ENCODE peak calls at places on chromosome 17, in six cellular contexts. One of them, this sample, is unnamed.

GRCh38 chr17:42183741-42184711 is 1.2 kb downstream of the HCRT start:
- DNase-seq in heart left ventricle: peak; percentile 67
- DNase-seq in GM13977: peak; percentile 95
- DNase-seq in AG04450: peak; percentile 21
- DNase-seq in nephron progenitor cell: peak; percentile 88
- DNase-seq in A549: peak; percentile 78
- DNase-seq in this sample: peak; percentile 93

GRCh38 chr17:63623786-63624185 is 1.6 kb downstream of the MAP3K3 start:
- DNase-seq in A549: no peak
- DNase-seq in AG04450: no peak
- DNase-seq in heart left ventricle: no peak
- DNase-seq in nephron progenitor cell: no peak
- DNase-seq in GM13977: no peak
- DNase-seq in this sample: no peak

GRCh38 chr17:17028059-17028877 is 14.0 kb upstream of the MPRIP start:
- DNase-seq in nephron progenitor cell: peak; percentile 46
- DNase-seq in heart left ventricle: peak; percentile 86
- DNase-seq in AG04450: no peak
- DNase-seq in GM13977: no peak
- DNase-seq in A549: peak; percentile 99
- DNase-seq in this sample: peak; percentile 96

GRCh38 chr17:34378664-34379101 is 15.7 kb upstream of the CCL1 start:
- DNase-seq in GM13977: peak; percentile 72
- DNase-seq in heart left ventricle: no peak
- DNase-seq in AG04450: no peak
- DNase-seq in A549: no peak
- DNase-seq in nephron progenitor cell: no peak
- DNase-seq in this sample: no peak

GRCh38 chr17:4136373-4136772 is 6.5 kb downstream of the ZZEF1 start:
- DNase-seq in AG04450: no peak
- DNase-seq in A549: no peak
- DNase-seq in GM13977: no peak
- DNase-seq in heart left ventricle: peak; percentile 60
- DNase-seq in nephron progenitor cell: no peak
- DNase-seq in this sample: no peak

GRCh38 chr17:37107406-37108083 is 158.8 kb downstream of the AATF start:
- DNase-seq in AG04450: no peak
- DNase-seq in A549: no peak
- DNase-seq in heart left ventricle: peak; percentile 75
- DNase-seq in nephron progenitor cell: no peak
- DNase-seq in GM13977: no peak
- DNase-seq in this sample: peak; percentile 53

GRCh38 chr17:65876985-65877384 is 314.9 kb downstream of the CEP112 start:
- DNase-seq in AG04450: no peak
- DNase-seq in heart left ventricle: no peak
- DNase-seq in A549: no peak
- DNase-seq in nephron progenitor cell: no peak
- DNase-seq in GM13977: no peak
- DNase-seq in this sample: no peak

GRCh38 chr17:65918921-65919546 is 272.9 kb downstream of the CEP112 start:
- DNase-seq in nephron progenitor cell: peak; percentile 10
- DNase-seq in AG04450: no peak
- DNase-seq in heart left ventricle: no peak
- DNase-seq in A549: no peak
- DNase-seq in GM13977: no peak
- DNase-seq in this sample: no peak

GRCh38 chr17:45825792-45826191 is 18.9 kb upstream of the SPPL2C start:
- DNase-seq in GM13977: no peak
- DNase-seq in A549: no peak
- DNase-seq in heart left ventricle: no peak
- DNase-seq in AG04450: no peak
- DNase-seq in nephron progenitor cell: no peak
- DNase-seq in this sample: no peak

GRCh38 chr17:3739422-3740124 is 15.9 kb downstream of the HASPIN start:
- DNase-seq in AG04450: no peak
- DNase-seq in A549: no peak
- DNase-seq in heart left ventricle: no peak
- DNase-seq in nephron progenitor cell: no peak
- DNase-seq in GM13977: no peak
- DNase-seq in this sample: no peak

GRCh38 chr17:34926661-34927060 is 34.6 kb downstream of the CCT6B start:
- DNase-seq in A549: no peak
- DNase-seq in nephron progenitor cell: no peak
- DNase-seq in heart left ventricle: no peak
- DNase-seq in AG04450: no peak
- DNase-seq in GM13977: no peak
- DNase-seq in this sample: no peak

GRCh38 chr17:74104921-74105320 is 98.6 kb upstream of the RPL38 start:
- DNase-seq in A549: no peak
- DNase-seq in GM13977: no peak
- DNase-seq in heart left ventricle: no peak
- DNase-seq in AG04450: no peak
- DNase-seq in nephron progenitor cell: no peak
- DNase-seq in this sample: no peak

GRCh38 chr17:79027925-79028491 is 4.0 kb downstream of the C1QTNF1 start:
- DNase-seq in nephron progenitor cell: no peak
- DNase-seq in A549: no peak
- DNase-seq in AG04450: no peak
- DNase-seq in heart left ventricle: no peak
- DNase-seq in GM13977: no peak
- DNase-seq in this sample: no peak

GRCh38 chr17:77882040-77882439 is 76.5 kb upstream of the TNRC6C start:
- DNase-seq in A549: no peak
- DNase-seq in heart left ventricle: no peak
- DNase-seq in nephron progenitor cell: no peak
- DNase-seq in AG04450: no peak
- DNase-seq in GM13977: no peak
- DNase-seq in this sample: no peak

GRCh38 chr17:9843152-9844010 is 17.7 kb downstream of the GLP2R start:
- DNase-seq in nephron progenitor cell: no peak
- DNase-seq in GM13977: no peak
- DNase-seq in A549: peak; percentile 41
- DNase-seq in heart left ventricle: no peak
- DNase-seq in AG04450: no peak
- DNase-seq in this sample: peak; percentile 14

GRCh38 chr17:64064331-64064730 is 43.9 kb upstream of the ICAM2 start:
- DNase-seq in nephron progenitor cell: no peak
- DNase-seq in GM13977: no peak
- DNase-seq in heart left ventricle: no peak
- DNase-seq in AG04450: no peak
- DNase-seq in A549: no peak
- DNase-seq in this sample: no peak

GRCh38 chr17:4199818-4200402 is 56.9 kb downstream of the CYB5D2 start:
- DNase-seq in heart left ventricle: no peak
- DNase-seq in GM13977: peak; percentile 80
- DNase-seq in AG04450: no peak
- DNase-seq in A549: peak; percentile 81
- DNase-seq in nephron progenitor cell: peak; percentile 46
- DNase-seq in this sample: peak; percentile 58

GRCh38 chr17:9138161-9138717 is 116.9 kb downstream of the NTN1 start:
- DNase-seq in heart left ventricle: peak; percentile 78
- DNase-seq in AG04450: no peak
- DNase-seq in A549: no peak
- DNase-seq in GM13977: no peak
- DNase-seq in nephron progenitor cell: no peak
- DNase-seq in this sample: no peak

GRCh38 chr17:65254166-65254565 is 117.0 kb downstream of the RGS9 start:
- DNase-seq in AG04450: no peak
- DNase-seq in GM13977: no peak
- DNase-seq in heart left ventricle: no peak
- DNase-seq in nephron progenitor cell: no peak
- DNase-seq in A549: no peak
- DNase-seq in this sample: no peak

GRCh38 chr17:50635720-50636144 is 1.1 kb downstream of the ABCC3 start:
- DNase-seq in AG04450: no peak
- DNase-seq in A549: no peak
- DNase-seq in nephron progenitor cell: no peak
- DNase-seq in heart left ventricle: no peak
- DNase-seq in GM13977: no peak
- DNase-seq in this sample: no peak

GRCh38 chr17:13741744-13742143 is 140.0 kb upstream of the HS3ST3A1 start:
- DNase-seq in AG04450: no peak
- DNase-seq in nephron progenitor cell: no peak
- DNase-seq in heart left ventricle: no peak
- DNase-seq in A549: no peak
- DNase-seq in GM13977: no peak
- DNase-seq in this sample: no peak

GRCh38 chr17:7844292-7845154 is 10.3 kb upstream of the TMEM88 start:
- DNase-seq in GM13977: peak; percentile 96
- DNase-seq in heart left ventricle: peak; percentile 95
- DNase-seq in nephron progenitor cell: peak; percentile 81
- DNase-seq in A549: peak; percentile 95
- DNase-seq in AG04450: peak; percentile 82
- DNase-seq in this sample: peak; percentile 97

GRCh38 chr17:50056961-50057330 is 1.0 kb downstream of the ITGA3 start:
- DNase-seq in AG04450: no peak
- DNase-seq in nephron progenitor cell: peak; percentile 27
- DNase-seq in heart left ventricle: no peak
- DNase-seq in A549: no peak
- DNase-seq in GM13977: no peak
- DNase-seq in this sample: peak; percentile 67

GRCh38 chr17:27428781-27429505 is 27.3 kb upstream of the KSR1 start:
- DNase-seq in GM13977: no peak
- DNase-seq in heart left ventricle: no peak
- DNase-seq in A549: no peak
- DNase-seq in nephron progenitor cell: no peak
- DNase-seq in AG04450: no peak
- DNase-seq in this sample: no peak

GRCh38 chr17:27430383-27430840 is 25.8 kb upstream of the KSR1 start:
- DNase-seq in nephron progenitor cell: no peak
- DNase-seq in heart left ventricle: no peak
- DNase-seq in A549: no peak
- DNase-seq in AG04450: no peak
- DNase-seq in GM13977: no peak
- DNase-seq in this sample: no peak

GRCh38 chr17:27429666-27430382 is 26.4 kb upstream of the KSR1 start:
- DNase-seq in heart left ventricle: no peak
- DNase-seq in nephron progenitor cell: no peak
- DNase-seq in A549: no peak
- DNase-seq in AG04450: no peak
- DNase-seq in GM13977: no peak
- DNase-seq in this sample: no peak

GRCh38 chr17:27433521-27433920 is 22.7 kb upstream of the KSR1 start:
- DNase-seq in nephron progenitor cell: no peak
- DNase-seq in heart left ventricle: no peak
- DNase-seq in AG04450: no peak
- DNase-seq in GM13977: no peak
- DNase-seq in A549: no peak
- DNase-seq in this sample: no peak

DNA sequence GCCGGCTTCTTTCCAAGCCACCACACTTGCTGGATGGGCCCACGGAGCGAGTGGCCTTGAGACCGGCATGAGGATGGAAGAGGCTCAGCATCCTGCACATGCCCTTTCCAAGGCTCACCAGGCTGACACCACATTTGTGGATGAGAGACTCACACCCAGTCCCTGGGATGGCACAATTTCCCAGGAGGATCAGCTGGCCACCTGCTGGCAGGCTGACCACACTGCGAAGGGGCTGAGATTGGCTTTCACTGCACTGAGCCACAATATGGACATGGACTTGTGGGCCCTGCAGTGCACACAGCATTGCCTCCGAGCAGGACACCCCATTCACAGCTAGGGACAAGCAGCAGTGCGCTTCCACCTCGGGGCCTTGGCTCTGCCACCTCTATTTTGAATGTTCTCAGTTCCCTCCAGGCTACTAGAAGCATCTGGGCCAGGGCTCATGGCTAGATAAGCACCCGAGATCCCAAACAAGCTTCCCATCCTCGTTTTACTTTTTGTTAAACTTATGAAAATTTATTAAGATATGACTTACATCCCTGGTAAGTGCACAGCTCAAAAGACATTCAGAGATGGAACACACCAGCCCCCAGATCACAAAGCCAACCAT is 25.3 kb upstream of the KSR1 start:
- DNase-seq in heart left ventricle: no peak
- DNase-seq in A549: peak; percentile 45
- DNase-seq in AG04450: no peak
- DNase-seq in nephron progenitor cell: peak; percentile 54
- DNase-seq in GM13977: no peak
- DNase-seq in this sample: peak; percentile 78
- TF ChIP-seq CTCF in heart left ventricle: peak; percentile 35
- TF ChIP-seq CTCF in A549: peak; percentile 60
- TF ChIP-seq CTCF in AG04450: peak; percentile 81
- TF ChIP-seq CTCF in nephron progenitor cell: peak; percentile 64
- TF ChIP-seq CTCF in GM13977: peak; percentile 49
- TF ChIP-seq CTCF in this sample: peak; percentile 65

DNA sequence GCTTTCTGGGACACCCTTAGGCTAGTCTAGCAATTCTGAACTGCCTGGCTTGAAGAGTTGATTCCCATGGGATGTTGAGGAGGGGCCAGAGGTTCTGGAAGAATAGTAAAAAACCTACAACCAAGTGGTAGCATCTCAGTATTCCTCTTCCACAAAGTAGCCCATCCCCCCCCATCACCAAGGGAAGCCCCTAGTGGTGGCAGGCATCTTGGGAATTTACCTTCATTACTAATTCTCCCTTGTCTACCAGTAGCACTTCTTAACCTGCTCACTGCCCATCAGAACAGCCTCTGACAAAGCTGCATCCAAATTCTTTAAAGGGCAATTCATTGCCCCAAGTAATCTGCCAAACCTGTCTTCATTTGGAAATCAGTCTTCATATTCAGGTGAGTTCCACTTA is 12.8 kb upstream of the RAB11FIP4 start:
- DNase-seq in GM13977: no peak
- DNase-seq in heart left ventricle: no peak
- DNase-seq in nephron progenitor cell: no peak
- DNase-seq in A549: no peak
- DNase-seq in AG04450: no peak
- DNase-seq in this sample: peak; percentile 66
- TF ChIP-seq CTCF in GM13977: no peak
- TF ChIP-seq CTCF in heart left ventricle: no peak
- TF ChIP-seq CTCF in nephron progenitor cell: no peak
- TF ChIP-seq CTCF in A549: no peak
- TF ChIP-seq CTCF in AG04450: peak; percentile 16
- TF ChIP-seq CTCF in this sample: peak; percentile 57

DNA sequence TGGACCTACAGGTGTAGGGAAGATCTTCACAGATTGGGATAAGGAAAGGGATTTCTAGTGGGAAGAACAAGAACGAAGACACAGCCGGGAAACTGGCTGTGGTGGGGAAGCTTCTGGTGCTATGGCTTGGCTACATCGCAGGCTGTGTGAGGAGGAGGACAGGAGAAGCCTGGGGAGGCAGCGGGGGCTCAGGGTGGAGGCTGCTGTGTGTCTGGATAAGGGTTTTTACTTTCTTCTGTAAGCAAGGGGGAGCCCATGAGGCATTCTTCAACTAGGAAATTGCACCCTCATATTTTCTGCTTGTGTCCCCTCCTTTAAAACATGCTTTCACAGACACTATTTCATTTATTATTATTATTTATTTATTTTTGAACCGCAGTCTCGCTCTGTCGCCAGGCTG is 2.9 kb upstream of the RHBDF2 start:
- DNase-seq in AG04450: no peak
- DNase-seq in A549: no peak
- DNase-seq in nephron progenitor cell: no peak
- DNase-seq in heart left ventricle: no peak
- DNase-seq in GM13977: no peak
- DNase-seq in this sample: peak; percentile 67
- TF ChIP-seq CTCF in AG04450: peak; percentile 35
- TF ChIP-seq CTCF in A549: no peak
- TF ChIP-seq CTCF in nephron progenitor cell: no peak
- TF ChIP-seq CTCF in heart left ventricle: no peak
- TF ChIP-seq CTCF in GM13977: no peak
- TF ChIP-seq CTCF in this sample: peak; percentile 33

GRCh38 chr17:54736573-54736972 is 164.1 kb upstream of the TOM1L1 start:
- DNase-seq in heart left ventricle: no peak
- DNase-seq in GM13977: no peak
- DNase-seq in nephron progenitor cell: no peak
- DNase-seq in AG04450: no peak
- DNase-seq in A549: no peak
- DNase-seq in this sample: no peak

GRCh38 chr17:54738496-54738895 is 162.2 kb upstream of the TOM1L1 start:
- DNase-seq in AG04450: no peak
- DNase-seq in A549: no peak
- DNase-seq in GM13977: no peak
- DNase-seq in heart left ventricle: no peak
- DNase-seq in nephron progenitor cell: no peak
- DNase-seq in this sample: no peak
- TF ChIP-seq CTCF in AG04450: no peak
- TF ChIP-seq CTCF in A549: no peak
- TF ChIP-seq CTCF in GM13977: no peak
- TF ChIP-seq CTCF in heart left ventricle: no peak
- TF ChIP-seq CTCF in nephron progenitor cell: no peak
- TF ChIP-seq CTCF in this sample: no peak